ENCODE peak calls at places on chromosomes 7 and 10, in ten cellular contexts. T is Daoy; A is activated CD4-positive, alpha-beta T cell treated with anti-CD3 and anti-CD28 coated beads, Interleukin-2, amount 50 U/mL, for 48 hours; S is NCI-H2081; V is amniotic stem cell; Z is GM13977; G is AML-193; L is left ventricle myocardium superior; J is activated naive CD4-positive, alpha-beta T cell treated with anti-CD3 and anti-CD28 coated beads, Interleukin-2, amount 50 U/mL, for 16 hours; K is SW 1271. E is an unnamed sample.
A peak's percentile ranks its signal among the peaks of the same experiment; 100 is the strongest.

GRCh38 chr10:29022513-29022912 is 266.4 kb upstream of the LYZL1 start:
- DNase-seq in J (no peak), G (no peak), S (no peak), L (no peak), V (no peak), A (no peak), Z (no peak), K (no peak), T (no peak), E (no peak)

GRCh38 chr7:42064534-42064933 is 172.5 kb downstream of the GLI3 start:
- DNase-seq in L (no peak), G (no peak), K (no peak), J (no peak), V (no peak), Z (no peak), T (no peak), A (no peak), S (no peak), E (no peak)

GRCh38 chr7:44064791-44065430 is 456 bp downstream of the PGAM2 start:
- DNase-seq in Z (no peak), G (no peak), J (no peak), T (peak; percentile 55), K (no peak), S (peak; percentile 63), A (peak; percentile 26), L (peak; percentile 42), V (no peak), E (peak; percentile 64)

GRCh38 chr7:8175929-8176369 is 86.0 kb downstream of the ICA1 start:
- DNase-seq in J (no peak), Z (no peak), S (no peak), V (no peak), T (no peak), L (no peak), K (no peak), G (no peak), A (peak; percentile 6), E (peak; percentile 72)

GRCh38 chr7:29239638-29240037 is 45.1 kb downstream of the CHN2 start:
- DNase-seq in S (no peak), Z (peak; percentile 26), G (peak; percentile 10), L (no peak), V (no peak), J (no peak), K (no peak), A (peak; percentile 20), T (peak; percentile 37), E (no peak)

GRCh38 chr10:94602729-94603515 is 57.3 kb downstream of the HELLS start:
- DNase-seq in L (no peak), K (no peak), Z (no peak), J (no peak), G (no peak), S (no peak), V (no peak), A (no peak), T (no peak), E (no peak)

GRCh38 chr10:107919626-107920235 is 755.2 kb upstream of the SORCS1 start:
- DNase-seq in L (no peak), V (no peak), A (no peak), G (no peak), S (no peak), T (no peak), Z (no peak), K (no peak), J (no peak), E (no peak)

GRCh38 chr7:143069912-143070500 is 17.9 kb downstream of the OR6V1 start:
- DNase-seq in L (no peak), G (no peak), S (no peak), K (no peak), V (no peak), A (no peak), Z (no peak), J (no peak), T (no peak), E (no peak)

GRCh38 chr10:84264611-84265141 is 19.8 kb downstream of the RGR start:
- DNase-seq in T (peak; percentile 63), G (peak; percentile 57), A (peak; percentile 76), Z (peak; percentile 70), V (peak; percentile 4), L (peak; percentile 76), K (peak; percentile 14), S (peak; percentile 70), J (peak; percentile 68), E (peak; percentile 88)

GRCh38 chr7:17370901-17371550 is 72.6 kb downstream of the AHR start:
- DNase-seq in L (no peak), Z (no peak), K (peak; percentile 69), J (no peak), S (no peak), G (no peak), T (peak; percentile 35), V (no peak), A (no peak), E (no peak)

GRCh38 chr7:129610709-129611245 is 743 bp upstream of the NRF1 start:
- DNase-seq in T (no peak), Z (no peak), V (no peak), S (no peak), G (no peak), K (no peak), L (no peak), J (peak; percentile 14), A (peak; percentile 19), E (no peak)

GRCh38 chr10:1968257-1969025 is 231.1 kb upstream of the ADARB2 start:
- DNase-seq in S (no peak), J (no peak), L (no peak), A (no peak), V (no peak), Z (no peak), T (peak; percentile 90), K (no peak), G (no peak), E (no peak)

GRCh38 chr7:44220732-44221131 is 20.0 kb downstream of the YKT6 start:
- DNase-seq in G (no peak), V (no peak), L (no peak), A (no peak), J (no peak), Z (no peak), K (no peak), S (no peak), T (no peak), E (no peak)

GRCh38 chr10:5952731-5953385 is 24.5 kb downstream of the IL15RA start:
- DNase-seq in A (no peak), S (peak; percentile 5), K (no peak), T (no peak), L (no peak), G (no peak), J (no peak), V (no peak), Z (no peak), E (no peak)

GRCh38 chr10:29525762-29526161 is 109.0 kb downstream of the SVIL start:
- DNase-seq in G (no peak), J (no peak), K (no peak), T (no peak), Z (no peak), S (no peak), V (no peak), A (no peak), L (no peak), E (no peak)

GRCh38 chr10:6473430-6473829 is 106.6 kb downstream of the PRKCQ start:
- DNase-seq in Z (peak; percentile 57), G (peak; percentile 80), T (peak; percentile 26), S (no peak), J (peak; percentile 29), V (no peak), K (no peak), A (peak; percentile 36), L (no peak), E (peak; percentile 73)

GRCh38 chr7:100895701-100895955 is at the start of gene ACHE:
- DNase-seq in V (no peak), S (no peak), G (no peak), A (no peak), T (no peak), K (no peak), J (no peak), Z (peak; percentile 64), L (no peak), E (no peak)

GRCh38 chr7:93758621-93759020 is 131.9 kb downstream of the TFPI2 start:
- DNase-seq in V (no peak), Z (no peak), K (no peak), L (no peak), T (no peak), G (no peak), A (no peak), J (no peak), S (no peak), E (no peak)

GRCh38 chr10:116947838-116948529 is 57.0 kb downstream of the SHTN1 start:
- DNase-seq in V (no peak), J (no peak), G (no peak), K (peak; percentile 71), L (no peak), A (no peak), T (peak; percentile 39), S (no peak), Z (no peak), E (no peak)

GRCh38 chr7:1856966-1857441 is 186.9 kb downstream of the ELFN1 start:
- DNase-seq in J (peak; percentile 9), V (no peak), K (no peak), T (no peak), Z (no peak), L (peak; percentile 26), S (no peak), G (no peak), A (no peak), E (peak; percentile 53)

GRCh38 chr7:157683251-157684156 is 346.7 kb downstream of the DNAJB6 start:
- DNase-seq in Z (no peak), A (no peak), K (no peak), V (no peak), J (no peak), G (no peak), T (peak; percentile 3), L (no peak), S (no peak), E (peak; percentile 52)